ENCODE peak calls at places on chromosomes 5 and 9, in five cellular contexts. One of them, this sample, is unnamed.

GRCh38 chr5:33539192-33539591 is 98.4 kb downstream of the TARS1 start:
- DNase-seq in psoas muscle: no peak
- DNase-seq in IMR-90: peak; percentile 20
- DNase-seq in CD8-positive, alpha-beta T cell: no peak
- DNase-seq in kidney epithelial cell: no peak
- DNase-seq in this sample: no peak

GRCh38 chr9:128713941-128714573 is 9.9 kb downstream of the ZDHHC12 start:
- DNase-seq in psoas muscle: peak; percentile 31
- DNase-seq in CD8-positive, alpha-beta T cell: no peak
- DNase-seq in kidney epithelial cell: no peak
- DNase-seq in IMR-90: no peak
- DNase-seq in this sample: no peak

GRCh38 chr5:146645382-146645781 is 129.4 kb upstream of the GPR151 start:
- DNase-seq in IMR-90: no peak
- DNase-seq in CD8-positive, alpha-beta T cell: no peak
- DNase-seq in psoas muscle: no peak
- DNase-seq in kidney epithelial cell: no peak
- DNase-seq in this sample: no peak

GRCh38 chr9:98142925-98143481 is 24.0 kb upstream of the TRIM14 start:
- DNase-seq in CD8-positive, alpha-beta T cell: no peak
- DNase-seq in kidney epithelial cell: no peak
- DNase-seq in psoas muscle: no peak
- DNase-seq in IMR-90: no peak
- DNase-seq in this sample: no peak

GRCh38 chr9:37914154-37914551 is 10.2 kb upstream of the SLC25A51 start:
- DNase-seq in kidney epithelial cell: no peak
- DNase-seq in CD8-positive, alpha-beta T cell: no peak
- DNase-seq in IMR-90: no peak
- DNase-seq in psoas muscle: no peak
- DNase-seq in this sample: no peak

GRCh38 chr9:101387871-101388506 is 3.2 kb upstream of the BAAT start:
- DNase-seq in IMR-90: peak; percentile 46
- DNase-seq in kidney epithelial cell: peak; percentile 16
- DNase-seq in psoas muscle: no peak
- DNase-seq in CD8-positive, alpha-beta T cell: no peak
- DNase-seq in this sample: no peak

GRCh38 chr5:77797133-77797532 is 21.0 kb upstream of the TBCA start:
- DNase-seq in IMR-90: peak; percentile 5
- DNase-seq in psoas muscle: no peak
- DNase-seq in kidney epithelial cell: no peak
- DNase-seq in CD8-positive, alpha-beta T cell: no peak
- DNase-seq in this sample: no peak

GRCh38 chr5:32540446-32540845 is 44.9 kb upstream of the SUB1 start:
- DNase-seq in CD8-positive, alpha-beta T cell: no peak
- DNase-seq in psoas muscle: no peak
- DNase-seq in IMR-90: no peak
- DNase-seq in kidney epithelial cell: no peak
- DNase-seq in this sample: no peak

GRCh38 chr9:109430231-109430630 is 67.9 kb downstream of the PTPN3 start:
- DNase-seq in psoas muscle: no peak
- DNase-seq in kidney epithelial cell: no peak
- DNase-seq in IMR-90: no peak
- DNase-seq in CD8-positive, alpha-beta T cell: no peak
- DNase-seq in this sample: no peak

GRCh38 chr5:82074968-82075367 is 103.1 kb downstream of the ATG10 start:
- DNase-seq in psoas muscle: no peak
- DNase-seq in CD8-positive, alpha-beta T cell: no peak
- DNase-seq in IMR-90: no peak
- DNase-seq in kidney epithelial cell: no peak
- DNase-seq in this sample: no peak

GRCh38 chr5:61590473-61590872 is 258.4 kb downstream of the ZSWIM6 start:
- DNase-seq in IMR-90: no peak
- DNase-seq in kidney epithelial cell: no peak
- DNase-seq in CD8-positive, alpha-beta T cell: no peak
- DNase-seq in psoas muscle: no peak
- DNase-seq in this sample: no peak

GRCh38 chr5:107476783-107477182 is 194.0 kb downstream of the EFNA5 start:
- DNase-seq in kidney epithelial cell: no peak
- DNase-seq in psoas muscle: no peak
- DNase-seq in CD8-positive, alpha-beta T cell: no peak
- DNase-seq in IMR-90: no peak
- DNase-seq in this sample: no peak

GRCh38 chr5:5192681-5193080 is 52.6 kb downstream of the ADAMTS16 start:
- DNase-seq in CD8-positive, alpha-beta T cell: no peak
- DNase-seq in kidney epithelial cell: no peak
- DNase-seq in psoas muscle: no peak
- DNase-seq in IMR-90: no peak
- DNase-seq in this sample: no peak

GRCh38 chr5:56301041-56301440 is 67.9 kb upstream of the ANKRD55 start:
- DNase-seq in CD8-positive, alpha-beta T cell: no peak
- DNase-seq in psoas muscle: no peak
- DNase-seq in IMR-90: no peak
- DNase-seq in kidney epithelial cell: no peak
- DNase-seq in this sample: no peak

GRCh38 chr5:96871022-96871388 is 5.3 kb upstream of the ERAP2 start:
- DNase-seq in CD8-positive, alpha-beta T cell: no peak
- DNase-seq in kidney epithelial cell: no peak
- DNase-seq in psoas muscle: no peak
- DNase-seq in IMR-90: no peak
- DNase-seq in this sample: no peak

GRCh38 chr9:79637180-79637925 is 65.6 kb downstream of the TLE4 start:
- DNase-seq in IMR-90: peak; percentile 56
- DNase-seq in kidney epithelial cell: no peak
- DNase-seq in psoas muscle: no peak
- DNase-seq in CD8-positive, alpha-beta T cell: no peak
- DNase-seq in this sample: no peak

GRCh38 chr5:88556415-88556814 is 287.8 kb upstream of the TMEM161B start:
- DNase-seq in psoas muscle: no peak
- DNase-seq in IMR-90: no peak
- DNase-seq in CD8-positive, alpha-beta T cell: no peak
- DNase-seq in kidney epithelial cell: no peak
- DNase-seq in this sample: no peak

GRCh38 chr9:127962278-127962677 is 18.5 kb downstream of the EEIG1 start:
- DNase-seq in CD8-positive, alpha-beta T cell: no peak
- DNase-seq in psoas muscle: no peak
- DNase-seq in kidney epithelial cell: no peak
- DNase-seq in IMR-90: no peak
- DNase-seq in this sample: no peak

GRCh38 chr5:124948062-124948753 is 201.8 kb upstream of the ZNF608 start:
- DNase-seq in psoas muscle: no peak
- DNase-seq in CD8-positive, alpha-beta T cell: no peak
- DNase-seq in kidney epithelial cell: no peak
- DNase-seq in IMR-90: no peak
- DNase-seq in this sample: no peak

GRCh38 chr9:134951461-134951860 is 33.7 kb upstream of the FCN1 start:
- DNase-seq in IMR-90: no peak
- DNase-seq in psoas muscle: peak; percentile 12
- DNase-seq in CD8-positive, alpha-beta T cell: no peak
- DNase-seq in kidney epithelial cell: no peak
- DNase-seq in this sample: no peak

GRCh38 chr5:162852145-162852544 is 585.2 kb upstream of the CCNG1 start:
- DNase-seq in IMR-90: no peak
- DNase-seq in kidney epithelial cell: no peak
- DNase-seq in CD8-positive, alpha-beta T cell: no peak
- DNase-seq in psoas muscle: no peak
- DNase-seq in this sample: no peak
- TF ChIP-seq CTCF in IMR-90: no peak
- TF ChIP-seq CTCF in kidney epithelial cell: no peak
- TF ChIP-seq CTCF in CD8-positive, alpha-beta T cell: no peak
- TF ChIP-seq CTCF in psoas muscle: no peak
- TF ChIP-seq CTCF in this sample: no peak

GRCh38 chr5:72035831-72036230 is 71.4 kb upstream of the MAP1B start:
- DNase-seq in CD8-positive, alpha-beta T cell: no peak
- DNase-seq in kidney epithelial cell: no peak
- DNase-seq in psoas muscle: no peak
- DNase-seq in IMR-90: no peak
- DNase-seq in this sample: no peak
- H3K4me3 ChIP-seq in CD8-positive, alpha-beta T cell: no peak overlapping the region
- H3K4me3 ChIP-seq in kidney epithelial cell: no peak overlapping the region
- H3K4me3 ChIP-seq in psoas muscle: no peak overlapping the region
- H3K4me3 ChIP-seq in IMR-90: no peak overlapping the region
- H3K4me3 ChIP-seq in this sample: no peak overlapping the region

GRCh38 chr9:114792396-114792795 is 13.4 kb downstream of the TNFSF15 start:
- DNase-seq in CD8-positive, alpha-beta T cell: no peak
- DNase-seq in IMR-90: no peak
- DNase-seq in psoas muscle: no peak
- DNase-seq in kidney epithelial cell: no peak
- DNase-seq in this sample: no peak

GRCh38 chr9:114789006-114789405 is 16.8 kb downstream of the TNFSF15 start:
- DNase-seq in IMR-90: no peak
- DNase-seq in CD8-positive, alpha-beta T cell: no peak
- DNase-seq in kidney epithelial cell: no peak
- DNase-seq in psoas muscle: no peak
- DNase-seq in this sample: no peak

GRCh38 chr9:114791312-114791711 is 14.5 kb downstream of the TNFSF15 start:
- DNase-seq in IMR-90: no peak
- DNase-seq in psoas muscle: no peak
- DNase-seq in CD8-positive, alpha-beta T cell: no peak
- DNase-seq in kidney epithelial cell: no peak
- DNase-seq in this sample: no peak

GRCh38 chr9:114791736-114792135 is 14.1 kb downstream of the TNFSF15 start:
- DNase-seq in IMR-90: no peak
- DNase-seq in kidney epithelial cell: no peak
- DNase-seq in CD8-positive, alpha-beta T cell: no peak
- DNase-seq in psoas muscle: no peak
- DNase-seq in this sample: no peak

DNA sequence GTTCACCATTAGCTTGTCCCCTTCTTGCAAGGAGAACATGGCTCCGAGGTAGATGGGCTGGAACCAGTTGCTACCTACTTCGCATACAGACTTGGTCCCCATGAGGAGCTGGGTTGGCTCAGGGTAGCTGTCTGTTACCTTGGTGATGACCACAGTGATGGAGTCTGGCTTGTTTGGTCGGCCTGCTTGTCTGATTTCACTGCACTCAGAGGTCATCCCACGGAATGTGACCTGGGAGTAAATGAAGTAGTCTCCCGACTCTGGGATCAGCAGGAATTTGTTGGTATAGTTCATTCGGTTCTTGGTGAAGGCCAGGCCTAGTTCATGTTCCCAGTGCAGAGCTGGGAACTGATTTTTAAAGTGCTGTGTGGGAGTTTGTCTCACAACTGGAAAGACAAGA is 15.3 kb downstream of the TNFSF15 start:
- DNase-seq in psoas muscle: no peak
- DNase-seq in CD8-positive, alpha-beta T cell: no peak
- DNase-seq in kidney epithelial cell: no peak
- DNase-seq in IMR-90: no peak
- DNase-seq in this sample: no peak
- H3K27me3 ChIP-seq in psoas muscle: no peaks in the 10 kb centered on the region
- H3K27me3 ChIP-seq in CD8-positive, alpha-beta T cell: no peaks in the 10 kb centered on the region
- H3K27me3 ChIP-seq in kidney epithelial cell: no peaks in the 10 kb centered on the region
- H3K27me3 ChIP-seq in IMR-90: peaks cover 9% of the 10 kb centered on the region
- H3K27me3 ChIP-seq in this sample: peaks cover 5% of the 10 kb centered on the region

GRCh38 chr5:151903243-151903653 is 21.4 kb downstream of the GLRA1 start:
- DNase-seq in psoas muscle: no peak
- DNase-seq in kidney epithelial cell: no peak
- DNase-seq in CD8-positive, alpha-beta T cell: no peak
- DNase-seq in IMR-90: no peak
- DNase-seq in this sample: no peak

GRCh38 chr5:151902215-151902614 is 22.4 kb downstream of the GLRA1 start:
- DNase-seq in kidney epithelial cell: no peak
- DNase-seq in IMR-90: no peak
- DNase-seq in psoas muscle: no peak
- DNase-seq in CD8-positive, alpha-beta T cell: no peak
- DNase-seq in this sample: no peak

GRCh38 chr5:151905639-151906038 is 19.0 kb downstream of the GLRA1 start:
- DNase-seq in kidney epithelial cell: no peak
- DNase-seq in IMR-90: no peak
- DNase-seq in CD8-positive, alpha-beta T cell: no peak
- DNase-seq in psoas muscle: no peak
- DNase-seq in this sample: peak; percentile 27

GRCh38 chr5:151904921-151905320 is 19.7 kb downstream of the GLRA1 start:
- DNase-seq in CD8-positive, alpha-beta T cell: no peak
- DNase-seq in IMR-90: no peak
- DNase-seq in psoas muscle: no peak
- DNase-seq in kidney epithelial cell: no peak
- DNase-seq in this sample: no peak

GRCh38 chr5:151904127-151904526 is 20.5 kb downstream of the GLRA1 start:
- DNase-seq in psoas muscle: no peak
- DNase-seq in IMR-90: no peak
- DNase-seq in CD8-positive, alpha-beta T cell: no peak
- DNase-seq in kidney epithelial cell: no peak
- DNase-seq in this sample: no peak
- TF ChIP-seq CTCF in psoas muscle: no peak
- TF ChIP-seq CTCF in IMR-90: no peak
- TF ChIP-seq CTCF in CD8-positive, alpha-beta T cell: no peak
- TF ChIP-seq CTCF in kidney epithelial cell: no peak
- TF ChIP-seq CTCF in this sample: no peak

GRCh38 chr5:67815455-67816391 is 399.8 kb upstream of the PIK3R1 start:
- DNase-seq in IMR-90: no peak
- DNase-seq in psoas muscle: no peak
- DNase-seq in CD8-positive, alpha-beta T cell: no peak
- DNase-seq in kidney epithelial cell: no peak
- DNase-seq in this sample: no peak

GRCh38 chr5:67814569-67815311 is 400.8 kb upstream of the PIK3R1 start:
- DNase-seq in IMR-90: no peak
- DNase-seq in psoas muscle: no peak
- DNase-seq in kidney epithelial cell: no peak
- DNase-seq in CD8-positive, alpha-beta T cell: no peak
- DNase-seq in this sample: no peak

GRCh38 chr5:67816456-67816855 is 399.1 kb upstream of the PIK3R1 start:
- DNase-seq in IMR-90: no peak
- DNase-seq in psoas muscle: no peak
- DNase-seq in kidney epithelial cell: no peak
- DNase-seq in CD8-positive, alpha-beta T cell: no peak
- DNase-seq in this sample: no peak

GRCh38 chr5:67817652-67818051 is 397.9 kb upstream of the PIK3R1 start:
- DNase-seq in CD8-positive, alpha-beta T cell: no peak
- DNase-seq in IMR-90: no peak
- DNase-seq in kidney epithelial cell: no peak
- DNase-seq in psoas muscle: no peak
- DNase-seq in this sample: no peak

GRCh38 chr5:67813879-67814539 is 401.5 kb upstream of the PIK3R1 start:
- DNase-seq in CD8-positive, alpha-beta T cell: no peak
- DNase-seq in IMR-90: no peak
- DNase-seq in psoas muscle: no peak
- DNase-seq in kidney epithelial cell: no peak
- DNase-seq in this sample: no peak
- H3K4me3 ChIP-seq in CD8-positive, alpha-beta T cell: no peak overlapping the region
- H3K4me3 ChIP-seq in IMR-90: no peak overlapping the region
- H3K4me3 ChIP-seq in psoas muscle: no peak overlapping the region
- H3K4me3 ChIP-seq in kidney epithelial cell: no peak overlapping the region
- H3K4me3 ChIP-seq in this sample: no peak overlapping the region

GRCh38 chr9:3186751-3187150 is 339.1 kb downstream of the RFX3 start:
- DNase-seq in psoas muscle: no peak
- DNase-seq in IMR-90: no peak
- DNase-seq in CD8-positive, alpha-beta T cell: no peak
- DNase-seq in kidney epithelial cell: no peak
- DNase-seq in this sample: no peak
- H3K27me3 ChIP-seq in psoas muscle: peaks cover 10% of the 10 kb centered on the region
- H3K27me3 ChIP-seq in IMR-90: peaks cover 14% of the 10 kb centered on the region
- H3K27me3 ChIP-seq in CD8-positive, alpha-beta T cell: no peaks in the 10 kb centered on the region
- H3K27me3 ChIP-seq in kidney epithelial cell: peaks cover 6% of the 10 kb centered on the region
- H3K27me3 ChIP-seq in this sample: peaks cover 7% of the 10 kb centered on the region

This sample was measured in BJ.